ENCODE peak calls at places on chromosome 16, in nine cellular contexts. Y, O, C, X, U, H, B, S and M are unnamed samples.

GRCh38 chr16:27401768-27402568 is at the start of gene IL21R:
- DNase-seq in Y (peak; percentile 74), O (peak; percentile 92), C (peak; percentile 14), X (peak; percentile 90), U (peak; percentile 2), H (peak; percentile 92), B (peak; percentile 76), S (no peak), M (no peak)

GRCh38 chr16:54584121-54584520 is 297.5 kb upstream of the IRX3 start:
- DNase-seq in Y (no peak), O (no peak), C (no peak), X (no peak), U (no peak), H (no peak), B (no peak), S (no peak), M (no peak)

GRCh38 chr16:78836802-78837489 is 737.5 kb downstream of the WWOX start:
- DNase-seq in Y (no peak), O (no peak), C (no peak), X (no peak), U (no peak), H (no peak), B (no peak), S (no peak), M (no peak)

GRCh38 chr16:46972429-46972970 is 974 bp downstream of the DNAJA2 start:
- DNase-seq in Y (no peak), O (no peak), C (no peak), X (no peak), U (peak; percentile 8), H (no peak), B (no peak), S (peak; percentile 39), M (peak; percentile 33)

GRCh38 chr16:75192606-75193264 is 14.2 kb downstream of the CTRB2 start:
- DNase-seq in Y (no peak), O (no peak), C (no peak), X (no peak), U (no peak), H (no peak), B (no peak), S (peak; percentile 54), M (no peak)

GRCh38 chr16:89700649-89701424 is 668 bp downstream of the SPATA2L start:
- DNase-seq in Y (peak; percentile 29), O (peak; percentile 65), C (no peak), X (peak; percentile 73), U (peak; percentile 45), H (peak; percentile 55), B (peak; percentile 77), S (peak; percentile 85), M (peak; percentile 65)

GRCh38 chr16:56264609-56264972 is 73.3 kb downstream of the GNAO1 start:
- DNase-seq in Y (no peak), O (no peak), C (no peak), X (no peak), U (no peak), H (no peak), B (no peak), S (no peak), M (no peak)

GRCh38 chr16:88746511-88746910 is 38.5 kb downstream of the PIEZO1 start:
- DNase-seq in Y (no peak), O (no peak), C (no peak), X (no peak), U (no peak), H (no peak), B (no peak), S (no peak), M (no peak)

GRCh38 chr16:27508476-27508875 is 41.2 kb downstream of the GTF3C1 start:
- DNase-seq in Y (no peak), O (no peak), C (no peak), X (no peak), U (no peak), H (no peak), B (no peak), S (no peak), M (no peak)

GRCh38 chr16:9407206-9407758 is 315.8 kb downstream of the HAPSTR1 start:
- DNase-seq in Y (no peak), O (no peak), C (no peak), X (no peak), U (no peak), H (no peak), B (no peak), S (no peak), M (no peak)

GRCh38 chr16:47304563-47304962 is 156.3 kb downstream of the ITFG1 start:
- DNase-seq in Y (no peak), O (no peak), C (no peak), X (no peak), U (no peak), H (no peak), B (no peak), S (no peak), M (no peak)

GRCh38 chr16:76668207-76668725 is 391.1 kb downstream of the CNTNAP4 start:
- DNase-seq in Y (no peak), O (no peak), C (no peak), X (no peak), U (no peak), H (no peak), B (peak; percentile 55), S (no peak), M (no peak)

GRCh38 chr16:82167670-82168069 is 2.4 kb downstream of the MPHOSPH6 start:
- DNase-seq in Y (no peak), O (no peak), C (no peak), X (no peak), U (no peak), H (no peak), B (no peak), S (no peak), M (no peak)

GRCh38 chr16:27500801-27501200 is 48.9 kb downstream of the GTF3C1 start:
- DNase-seq in Y (no peak), O (no peak), C (no peak), X (no peak), U (no peak), H (no peak), B (no peak), S (no peak), M (no peak)

GRCh38 chr16:9302102-9302501 is 210.7 kb downstream of the HAPSTR1 start:
- DNase-seq in Y (no peak), O (no peak), C (no peak), X (no peak), U (no peak), H (no peak), B (no peak), S (no peak), M (no peak)

GRCh38 chr16:12578001-12578400 is 225.7 kb downstream of the CPPED1 start:
- DNase-seq in Y (no peak), O (no peak), C (no peak), X (no peak), U (no peak), H (no peak), B (no peak), S (no peak), M (no peak)

GRCh38 chr16:2015117-2015946 is 4.3 kb upstream of the NPW start:
- DNase-seq in Y (no peak), O (no peak), C (no peak), X (no peak), U (no peak), H (no peak), B (no peak), S (peak; percentile 94), M (peak; percentile 60)

GRCh38 chr16:81099958-81100357 is 3.8 kb upstream of the GCSH start:
- DNase-seq in Y (no peak), O (no peak), C (no peak), X (no peak), U (no peak), H (no peak), B (no peak), S (no peak), M (no peak)

GRCh38 chr16:12329246-12329995 is 352.9 kb downstream of the SNX29 start:
- DNase-seq in Y (no peak), O (no peak), C (no peak), X (no peak), U (peak; percentile 43), H (no peak), B (no peak), S (no peak), M (no peak)

GRCh38 chr16:87927195-87927562 is 9.2 kb downstream of the CA5A start:
- DNase-seq in Y (no peak), O (no peak), C (no peak), X (no peak), U (peak; percentile 56), H (no peak), B (no peak), S (no peak), M (no peak)

GRCh38 chr16:84718-85452 is 6.9 kb downstream of the MPG start:
- DNase-seq in Y (peak; percentile 26), O (peak; percentile 79), C (no peak), X (peak; percentile 79), U (peak; percentile 77), H (peak; percentile 86), B (no peak), S (peak; percentile 69), M (peak; percentile 97)

GRCh38 chr16:72657791-72658190 is 390.1 kb downstream of the ZFHX3 start:
- DNase-seq in Y (no peak), O (no peak), C (no peak), X (peak; percentile 22), U (no peak), H (no peak), B (no peak), S (no peak), M (no peak)

GRCh38 chr16:28975158-28975603 is 603 bp downstream of the SPNS1 start:
- DNase-seq in Y (no peak), O (no peak), C (no peak), X (no peak), U (no peak), H (no peak), B (no peak), S (no peak), M (peak; percentile 13)

GRCh38 chr16:2799205-2799851 is 1.1 kb downstream of the PRSS41 start:
- DNase-seq in Y (no peak), O (no peak), C (no peak), X (no peak), U (no peak), H (no peak), B (no peak), S (no peak), M (no peak)

GRCh38 chr16:60651351-60651750 is 1384.9 kb downstream of the CDH8 start:
- DNase-seq in Y (no peak), O (no peak), C (no peak), X (no peak), U (no peak), H (no peak), B (no peak), S (peak; percentile 75), M (no peak)

GRCh38 chr16:69822174-69822935 is 60.2 kb downstream of the WWP2 start:
- DNase-seq in Y (no peak), O (no peak), C (no peak), X (no peak), U (no peak), H (no peak), B (no peak), S (no peak), M (no peak)

GRCh38 chr16:31052131-31052530 is 18.8 kb downstream of the STX4 start:
- DNase-seq in Y (no peak), O (peak; percentile 24), C (no peak), X (no peak), U (no peak), H (no peak), B (no peak), S (peak; percentile 96), M (peak; percentile 95)

GRCh38 chr16:79810449-79811189 is 210.1 kb upstream of the MAF start:
- DNase-seq in Y (no peak), O (no peak), C (no peak), X (no peak), U (no peak), H (no peak), B (no peak), S (peak; percentile 69), M (no peak)

GRCh38 chr16:53973021-53973420 is 269.1 kb downstream of the FTO start:
- DNase-seq in Y (no peak), O (no peak), C (no peak), X (no peak), U (no peak), H (no peak), B (no peak), S (no peak), M (no peak)

GRCh38 chr16:27245276-27246231 is 23.0 kb downstream of the NSMCE1 start:
- DNase-seq in Y (no peak), O (peak; percentile 64), C (no peak), X (no peak), U (no peak), H (no peak), B (no peak), S (peak; percentile 96), M (peak; percentile 96)

GRCh38 chr16:69448470-69449193 is 24.2 kb downstream of the CYB5B start:
- DNase-seq in Y (no peak), O (no peak), C (no peak), X (no peak), U (no peak), H (no peak), B (no peak), S (no peak), M (peak; percentile 68)